ENCODE peak calls at places on chromosomes 7 and 10, in five cellular contexts. S is neuronal stem cell, J is H1, K is H9, Q is trophoblast cell. B is an unnamed sample.
A peak's percentile ranks its signal among the peaks of the same experiment; 100 is the strongest.

GRCh38 chr7:99380823-99381663 is 6.5 kb downstream of the ARPC1B start:
- DNase-seq in J (no peak), Q (peak; percentile 40), S (no peak), K (no peak), B (no peak)

GRCh38 chr10:92493362-92493761 is 80.5 kb downstream of the IDE start:
- DNase-seq in S (no peak), J (no peak), Q (peak; percentile 34), K (no peak), B (peak; percentile 58)

GRCh38 chr10:23717913-23718312 is 279.0 kb downstream of the OTUD1 start:
- DNase-seq in J (no peak), K (no peak), Q (no peak), S (no peak), B (no peak)

GRCh38 chr10:97131702-97132101 is 54.1 kb downstream of the SLIT1 start:
- DNase-seq in Q (no peak), S (no peak), J (no peak), K (no peak), B (no peak)

GRCh38 chr10:5534880-5535856 is 10.4 kb downstream of the CALML3 start:
- DNase-seq in Q (peak; percentile 43), K (no peak), J (no peak), S (no peak), B (peak; percentile 77)

GRCh38 chr7:22702516-22702915 is 24.5 kb upstream of the IL6 start:
- DNase-seq in S (no peak), J (no peak), Q (peak; percentile 58), K (no peak), B (no peak)

GRCh38 chr10:69974551-69975155 is 78.0 kb upstream of the MACROH2A2 start:
- DNase-seq in K (no peak), S (no peak), J (no peak), Q (no peak), B (no peak)

GRCh38 chr10:74290703-74291102 is 139.7 kb downstream of the ADK start:
- DNase-seq in J (no peak), S (no peak), Q (peak; percentile 13), K (no peak), B (peak; percentile 73)

GRCh38 chr7:49479936-49480544 is 293.4 kb upstream of the VWC2 start:
- DNase-seq in J (no peak), Q (no peak), S (no peak), K (no peak), B (no peak)

GRCh38 chr7:33109758-33110238 is 594 bp upstream of the RP9 start:
- DNase-seq in Q (peak; percentile 24), K (no peak), J (no peak), S (no peak), B (peak; percentile 7)

GRCh38 chr7:97096037-97096436 is 21.5 kb upstream of the SDHAF3 start:
- DNase-seq in J (no peak), K (no peak), S (no peak), Q (no peak), B (no peak)

GRCh38 chr7:99485094-99485493 is 12.4 kb downstream of the ZNF789 start:
- DNase-seq in S (no peak), J (no peak), K (no peak), Q (no peak), B (no peak)

GRCh38 chr7:144407266-144407931 is 3.9 kb upstream of the NOBOX start:
- DNase-seq in Q (no peak), S (no peak), K (no peak), J (no peak), B (no peak)

GRCh38 chr10:49594594-49594993 is 15.5 kb upstream of the SLC18A3 start:
- DNase-seq in Q (peak; percentile 83), K (peak; percentile 66), S (no peak), J (no peak), B (peak; percentile 72)

GRCh38 chr7:56074371-56074791 is 10.3 kb downstream of the SUMF2 start:
- DNase-seq in Q (peak; percentile 92), K (peak; percentile 87), J (peak; percentile 66), S (peak; percentile 82), B (peak; percentile 82)

GRCh38 chr10:88725798-88726197 is 19.7 kb downstream of the LIPK start:
- DNase-seq in S (no peak), Q (no peak), J (no peak), K (no peak), B (no peak)

GRCh38 chr7:85927226-85927625 is 716.5 kb upstream of the GRM3 start:
- DNase-seq in J (no peak), Q (no peak), K (no peak), S (no peak), B (no peak)

GRCh38 chr7:82445226-82445625 is 1.6 kb upstream of the CACNA2D1 start:
- DNase-seq in K (no peak), J (no peak), Q (no peak), S (peak; percentile 29), B (no peak)

GRCh38 chr7:132049462-132050304 is 493.3 kb upstream of the PODXL start:
- DNase-seq in J (no peak), K (peak; percentile 60), Q (peak; percentile 57), S (peak; percentile 35), B (peak; percentile 31)

GRCh38 chr10:43691503-43691902 is 42.8 kb upstream of the ZNF32 start:
- DNase-seq in S (no peak), J (no peak), K (no peak), Q (no peak), B (no peak)

GRCh38 chr10:75403144-75404022 is 1.8 kb upstream of the ZNF503 start:
- DNase-seq in S (peak; percentile 71), J (no peak), K (peak; percentile 55), Q (no peak), B (peak; percentile 70)

GRCh38 chr10:6185039-6185716 is 17.6 kb upstream of the PFKFB3 start:
- DNase-seq in J (no peak), S (no peak), Q (no peak), K (no peak), B (no peak)

GRCh38 chr7:157302314-157302711 is 34.5 kb upstream of the DNAJB6 start:
- DNase-seq in Q (peak; percentile 95), K (peak; percentile 63), J (no peak), S (no peak), B (no peak)

GRCh38 chr10:89073719-89074118 is 83.1 kb downstream of the FAS start:
- DNase-seq in S (no peak), J (no peak), K (no peak), Q (no peak), B (peak; percentile 39)

GRCh38 chr10:34760606-34761005 is 54.5 kb downstream of the PARD3 start:
- DNase-seq in S (no peak), Q (no peak), K (no peak), J (no peak), B (no peak)

GRCh38 chr7:26423436-26423835 is 131.8 kb downstream of the SNX10 start:
- DNase-seq in S (no peak), J (no peak), Q (no peak), K (no peak), B (no peak)

GRCh38 chr7:96596120-96596826 is 113.4 kb downstream of the SEM1 start:
- DNase-seq in Q (peak; percentile 46), S (no peak), K (no peak), J (no peak), B (peak; percentile 7)

GRCh38 chr7:7178081-7178480 is 4.3 kb upstream of the C1GALT1 start:
- DNase-seq in S (no peak), Q (peak; percentile 99), K (no peak), J (no peak), B (no peak)

GRCh38 chr7:111564078-111564477 is 1.8 kb upstream of the IMMP2L start:
- DNase-seq in J (no peak), K (no peak), S (no peak), Q (no peak), B (no peak)

GRCh38 chr7:4879401-4880081 is 4.0 kb downstream of the RADIL start:
- DNase-seq in S (no peak), Q (peak; percentile 53), K (no peak), J (no peak), B (no peak)

GRCh38 chr7:80018941-80019808 is 115.5 kb upstream of the GNAI1 start:
- DNase-seq in J (peak; percentile 27), Q (peak; percentile 73), S (peak; percentile 71), K (peak; percentile 71), B (peak; percentile 66)

GRCh38 chr10:104049497-104050250 is 36.0 kb downstream of the COL17A1 start:
- DNase-seq in J (no peak), Q (no peak), K (no peak), S (no peak), B (no peak)

GRCh38 chr7:117682681-117683385 is 190.4 kb downstream of the CTTNBP2 start:
- DNase-seq in K (no peak), S (no peak), Q (peak; percentile 97), J (no peak), B (peak; percentile 75)

GRCh38 chr10:80468002-80468401 is 13.9 kb downstream of the TSPAN14 start:
- DNase-seq in S (no peak), Q (no peak), J (no peak), K (peak; percentile 90), B (no peak)

GRCh38 chr10:125102821-125103220 is 57.5 kb downstream of the CTBP2 start:
- DNase-seq in Q (peak; percentile 28), S (no peak), K (no peak), J (no peak), B (no peak)

DNA sequence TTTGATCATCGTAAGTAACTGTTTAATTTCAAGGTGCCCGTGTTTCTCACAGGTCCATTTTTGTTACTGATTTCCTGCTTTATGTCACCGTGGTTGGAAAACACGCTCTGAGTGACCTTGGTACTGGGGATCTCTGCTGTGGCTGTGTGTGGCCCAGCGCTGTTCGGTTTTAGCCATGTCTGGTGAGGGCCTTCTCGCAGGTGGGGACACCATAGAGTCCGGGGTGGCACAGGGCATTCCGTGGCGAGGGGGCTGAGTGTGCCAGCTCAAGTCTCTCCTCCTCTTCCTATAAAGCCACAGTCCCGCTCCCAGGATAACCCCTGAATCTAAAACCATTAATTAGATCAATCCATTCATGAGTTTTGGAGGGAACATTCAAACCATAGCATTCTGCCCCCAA is 54.8 kb upstream of the NKX6-2 start:
- DNase-seq in Q (no peak), S (no peak), K (no peak), J (no peak), B (no peak)
- H2BK12ac ChIP-seq in Q (no peak overlapping the region), S (no peak overlapping the region), K (no peak overlapping the region), J (no peak overlapping the region), B (no peak overlapping the region)

DNA sequence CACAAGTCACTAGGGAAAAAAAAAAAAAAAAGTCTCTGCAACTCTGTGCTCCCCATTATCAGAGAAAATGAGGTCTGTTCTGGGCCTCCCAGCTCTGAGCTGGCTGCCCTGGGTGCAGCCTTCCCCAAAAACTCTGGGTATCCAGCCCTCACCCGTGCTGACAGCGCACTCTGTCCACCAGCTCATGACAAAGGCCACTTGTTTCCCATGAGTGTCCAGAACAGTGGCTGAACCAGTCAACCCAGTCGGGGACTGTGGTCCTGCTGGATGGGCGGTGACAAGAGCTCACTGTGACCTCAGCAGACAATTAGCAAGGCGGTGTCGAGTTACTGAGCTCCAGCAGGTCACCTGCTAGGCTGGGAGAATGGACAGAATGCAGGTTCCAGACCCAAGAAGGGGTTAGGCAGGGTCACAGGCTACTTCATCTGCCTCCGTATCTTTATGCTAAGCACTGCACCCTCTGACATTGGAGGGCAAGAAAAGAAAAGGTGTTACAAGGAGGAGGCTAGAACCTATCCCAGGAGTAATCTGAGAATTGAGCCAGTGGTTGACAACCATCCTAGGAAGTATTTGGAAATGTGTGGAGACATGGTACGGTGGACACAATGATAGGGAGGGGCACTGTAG is 37.2 kb downstream of the DLG5 start:
- DNase-seq in S (peak; percentile 59), K (peak; percentile 92), J (no peak), Q (peak; percentile 97), B (peak; percentile 33)
- H3K4me2 ChIP-seq in S (no peak overlapping the region), K (peak overlapping the region; percentile 1), J (peak overlapping the region; percentile 63), Q (peak overlapping the region; percentile 30), B (no peak overlapping the region)

GRCh38 chr10:44933117-44933450 is 21.9 kb downstream of the TMEM72 start:
- DNase-seq in S (no peak), K (no peak), J (no peak), Q (no peak), B (no peak)
- H2AK5ac ChIP-seq in S (peak overlapping the region; percentile 36), K (no peak overlapping the region), J (no peak overlapping the region), Q (peak overlapping the region; percentile 44), B (peak overlapping the region; percentile 91)

GRCh38 chr7:127713006-127713405 is 61.0 kb downstream of the SND1 start:
- DNase-seq in S (no peak), J (no peak), Q (no peak), K (no peak), B (no peak)
- H2BK12ac ChIP-seq in S (no peak overlapping the region), J (no peak overlapping the region), Q (no peak overlapping the region), K (no peak overlapping the region), B (no peak overlapping the region)

B was measured in mesenchymal stem cell.